ENCODE peak calls at places on chromosomes 12 and 14, in nine cellular contexts. One of them, this sample, is unnamed.

GRCh38 chr12:2963760-2964292 is 4.6 kb downstream of the TEAD4 start:
- DNase-seq in memory B cell: no peak
- DNase-seq in NB4: peak
- DNase-seq in Right ventricle myocardium superior: peak
- DNase-seq in ovary: no peak
- DNase-seq in stimulated activated CD4-positive, alpha-beta T cell treated with anti-CD3 and anti-CD28 coated beads, Interleukin-1b, Interleukin-23, amount 100 ng/mL, for 24 hours: no peak
- DNase-seq in H7: peak
- DNase-seq in thoracic aorta: no peak
- DNase-seq in skeletal muscle cell: no peak
- DNase-seq in this sample: no peak

GRCh38 chr14:101760138-101761011 is 1.1 kb upstream of the PPP2R5C start:
- DNase-seq in NB4: peak
- DNase-seq in Right ventricle myocardium superior: peak
- DNase-seq in skeletal muscle cell: peak
- DNase-seq in H7: peak
- DNase-seq in memory B cell: peak
- DNase-seq in stimulated activated CD4-positive, alpha-beta T cell treated with anti-CD3 and anti-CD28 coated beads, Interleukin-1b, Interleukin-23, amount 100 ng/mL, for 24 hours: peak
- DNase-seq in ovary: peak
- DNase-seq in thoracic aorta: peak
- DNase-seq in this sample: peak

GRCh38 chr14:35387209-35387608 is 17.3 kb downstream of the NFKBIA start:
- DNase-seq in thoracic aorta: no peak
- DNase-seq in skeletal muscle cell: no peak
- DNase-seq in ovary: no peak
- DNase-seq in NB4: no peak
- DNase-seq in stimulated activated CD4-positive, alpha-beta T cell treated with anti-CD3 and anti-CD28 coated beads, Interleukin-1b, Interleukin-23, amount 100 ng/mL, for 24 hours: no peak
- DNase-seq in H7: no peak
- DNase-seq in Right ventricle myocardium superior: peak
- DNase-seq in memory B cell: no peak
- DNase-seq in this sample: no peak

GRCh38 chr12:2959508-2960431 is 573 bp downstream of the TEAD4 start:
- DNase-seq in H7: peak
- DNase-seq in thoracic aorta: no peak
- DNase-seq in skeletal muscle cell: no peak
- DNase-seq in memory B cell: no peak
- DNase-seq in Right ventricle myocardium superior: peak
- DNase-seq in ovary: peak
- DNase-seq in NB4: no peak
- DNase-seq in stimulated activated CD4-positive, alpha-beta T cell treated with anti-CD3 and anti-CD28 coated beads, Interleukin-1b, Interleukin-23, amount 100 ng/mL, for 24 hours: peak
- DNase-seq in this sample: no peak

GRCh38 chr12:62744551-62744950 is 190.4 kb downstream of the PPM1H start:
- DNase-seq in H7: no peak
- DNase-seq in thoracic aorta: no peak
- DNase-seq in stimulated activated CD4-positive, alpha-beta T cell treated with anti-CD3 and anti-CD28 coated beads, Interleukin-1b, Interleukin-23, amount 100 ng/mL, for 24 hours: no peak
- DNase-seq in Right ventricle myocardium superior: peak
- DNase-seq in skeletal muscle cell: peak
- DNase-seq in NB4: peak
- DNase-seq in ovary: no peak
- DNase-seq in memory B cell: no peak
- DNase-seq in this sample: no peak

GRCh38 chr12:114508529-114509129 is 102.7 kb upstream of the TBX5 start:
- DNase-seq in Right ventricle myocardium superior: peak
- DNase-seq in stimulated activated CD4-positive, alpha-beta T cell treated with anti-CD3 and anti-CD28 coated beads, Interleukin-1b, Interleukin-23, amount 100 ng/mL, for 24 hours: peak
- DNase-seq in NB4: peak
- DNase-seq in memory B cell: peak
- DNase-seq in ovary: peak
- DNase-seq in thoracic aorta: peak
- DNase-seq in skeletal muscle cell: peak
- DNase-seq in H7: peak
- DNase-seq in this sample: peak

GRCh38 chr12:78290606-78291345 is 460.1 kb downstream of the NAV3 start:
- DNase-seq in thoracic aorta: no peak
- DNase-seq in Right ventricle myocardium superior: no peak
- DNase-seq in stimulated activated CD4-positive, alpha-beta T cell treated with anti-CD3 and anti-CD28 coated beads, Interleukin-1b, Interleukin-23, amount 100 ng/mL, for 24 hours: no peak
- DNase-seq in memory B cell: no peak
- DNase-seq in ovary: no peak
- DNase-seq in H7: no peak
- DNase-seq in NB4: no peak
- DNase-seq in skeletal muscle cell: peak
- DNase-seq in this sample: no peak

GRCh38 chr14:95667251-95667693 is 19.0 kb upstream of the TCL1B start:
- DNase-seq in memory B cell: no peak
- DNase-seq in Right ventricle myocardium superior: no peak
- DNase-seq in thoracic aorta: no peak
- DNase-seq in stimulated activated CD4-positive, alpha-beta T cell treated with anti-CD3 and anti-CD28 coated beads, Interleukin-1b, Interleukin-23, amount 100 ng/mL, for 24 hours: no peak
- DNase-seq in NB4: peak
- DNase-seq in H7: peak
- DNase-seq in ovary: no peak
- DNase-seq in skeletal muscle cell: no peak
- DNase-seq in this sample: no peak

GRCh38 chr12:30088259-30088995 is 304.7 kb upstream of the TMTC1 start:
- DNase-seq in memory B cell: no peak
- DNase-seq in Right ventricle myocardium superior: no peak
- DNase-seq in H7: no peak
- DNase-seq in stimulated activated CD4-positive, alpha-beta T cell treated with anti-CD3 and anti-CD28 coated beads, Interleukin-1b, Interleukin-23, amount 100 ng/mL, for 24 hours: no peak
- DNase-seq in skeletal muscle cell: peak
- DNase-seq in thoracic aorta: no peak
- DNase-seq in ovary: no peak
- DNase-seq in NB4: no peak
- DNase-seq in this sample: no peak

GRCh38 chr12:45959728-45960127 is 30.6 kb downstream of the SCAF11 start:
- DNase-seq in skeletal muscle cell: no peak
- DNase-seq in ovary: no peak
- DNase-seq in stimulated activated CD4-positive, alpha-beta T cell treated with anti-CD3 and anti-CD28 coated beads, Interleukin-1b, Interleukin-23, amount 100 ng/mL, for 24 hours: no peak
- DNase-seq in memory B cell: no peak
- DNase-seq in H7: no peak
- DNase-seq in NB4: no peak
- DNase-seq in Right ventricle myocardium superior: no peak
- DNase-seq in thoracic aorta: no peak
- DNase-seq in this sample: no peak

GRCh38 chr12:10027311-10028099 is 3.0 kb upstream of the CLEC9A start:
- DNase-seq in stimulated activated CD4-positive, alpha-beta T cell treated with anti-CD3 and anti-CD28 coated beads, Interleukin-1b, Interleukin-23, amount 100 ng/mL, for 24 hours: no peak
- DNase-seq in ovary: no peak
- DNase-seq in thoracic aorta: no peak
- DNase-seq in NB4: peak
- DNase-seq in skeletal muscle cell: peak
- DNase-seq in Right ventricle myocardium superior: no peak
- DNase-seq in H7: no peak
- DNase-seq in memory B cell: no peak
- DNase-seq in this sample: no peak

GRCh38 chr12:76094754-76095153 is 10.3 kb upstream of the NAP1L1 start:
- DNase-seq in skeletal muscle cell: no peak
- DNase-seq in ovary: no peak
- DNase-seq in stimulated activated CD4-positive, alpha-beta T cell treated with anti-CD3 and anti-CD28 coated beads, Interleukin-1b, Interleukin-23, amount 100 ng/mL, for 24 hours: no peak
- DNase-seq in H7: no peak
- DNase-seq in thoracic aorta: no peak
- DNase-seq in memory B cell: no peak
- DNase-seq in NB4: no peak
- DNase-seq in Right ventricle myocardium superior: no peak
- DNase-seq in this sample: no peak

GRCh38 chr12:130803707-130804106 is 35.3 kb downstream of the STX2 start:
- DNase-seq in ovary: no peak
- DNase-seq in Right ventricle myocardium superior: no peak
- DNase-seq in skeletal muscle cell: no peak
- DNase-seq in stimulated activated CD4-positive, alpha-beta T cell treated with anti-CD3 and anti-CD28 coated beads, Interleukin-1b, Interleukin-23, amount 100 ng/mL, for 24 hours: no peak
- DNase-seq in H7: no peak
- DNase-seq in thoracic aorta: no peak
- DNase-seq in memory B cell: no peak
- DNase-seq in NB4: no peak
- DNase-seq in this sample: no peak

GRCh38 chr14:94342334-94342934 is 19.3 kb upstream of the SERPINA6 start:
- DNase-seq in skeletal muscle cell: peak
- DNase-seq in H7: no peak
- DNase-seq in thoracic aorta: peak
- DNase-seq in Right ventricle myocardium superior: peak
- DNase-seq in stimulated activated CD4-positive, alpha-beta T cell treated with anti-CD3 and anti-CD28 coated beads, Interleukin-1b, Interleukin-23, amount 100 ng/mL, for 24 hours: no peak
- DNase-seq in NB4: peak
- DNase-seq in ovary: no peak
- DNase-seq in memory B cell: no peak
- DNase-seq in this sample: peak

GRCh38 chr12:96416033-96416790 is 16.0 kb upstream of the CDK17 start:
- DNase-seq in Right ventricle myocardium superior: no peak
- DNase-seq in stimulated activated CD4-positive, alpha-beta T cell treated with anti-CD3 and anti-CD28 coated beads, Interleukin-1b, Interleukin-23, amount 100 ng/mL, for 24 hours: no peak
- DNase-seq in memory B cell: no peak
- DNase-seq in skeletal muscle cell: peak
- DNase-seq in NB4: peak
- DNase-seq in H7: no peak
- DNase-seq in ovary: no peak
- DNase-seq in thoracic aorta: no peak
- DNase-seq in this sample: no peak

GRCh38 chr14:75383721-75384120 is 44.1 kb upstream of the JDP2 start:
- DNase-seq in NB4: peak
- DNase-seq in thoracic aorta: no peak
- DNase-seq in ovary: no peak
- DNase-seq in Right ventricle myocardium superior: no peak
- DNase-seq in skeletal muscle cell: no peak
- DNase-seq in memory B cell: no peak
- DNase-seq in stimulated activated CD4-positive, alpha-beta T cell treated with anti-CD3 and anti-CD28 coated beads, Interleukin-1b, Interleukin-23, amount 100 ng/mL, for 24 hours: no peak
- DNase-seq in H7: no peak
- DNase-seq in this sample: no peak

GRCh38 chr14:93892923-93893549 is 34.1 kb upstream of the FAM181A start:
- DNase-seq in thoracic aorta: peak
- DNase-seq in ovary: peak
- DNase-seq in memory B cell: peak
- DNase-seq in H7: peak
- DNase-seq in NB4: peak
- DNase-seq in stimulated activated CD4-positive, alpha-beta T cell treated with anti-CD3 and anti-CD28 coated beads, Interleukin-1b, Interleukin-23, amount 100 ng/mL, for 24 hours: peak
- DNase-seq in skeletal muscle cell: no peak
- DNase-seq in Right ventricle myocardium superior: peak
- DNase-seq in this sample: no peak

GRCh38 chr12:56657416-56658379 is 11.9 kb upstream of the ATP5F1B start:
- DNase-seq in stimulated activated CD4-positive, alpha-beta T cell treated with anti-CD3 and anti-CD28 coated beads, Interleukin-1b, Interleukin-23, amount 100 ng/mL, for 24 hours: no peak
- DNase-seq in ovary: no peak
- DNase-seq in NB4: no peak
- DNase-seq in skeletal muscle cell: no peak
- DNase-seq in H7: no peak
- DNase-seq in memory B cell: no peak
- DNase-seq in thoracic aorta: no peak
- DNase-seq in Right ventricle myocardium superior: no peak
- DNase-seq in this sample: no peak

GRCh38 chr14:28157289-28157869 is 609.2 kb upstream of the FOXG1 start:
- DNase-seq in stimulated activated CD4-positive, alpha-beta T cell treated with anti-CD3 and anti-CD28 coated beads, Interleukin-1b, Interleukin-23, amount 100 ng/mL, for 24 hours: no peak
- DNase-seq in skeletal muscle cell: no peak
- DNase-seq in memory B cell: no peak
- DNase-seq in thoracic aorta: no peak
- DNase-seq in Right ventricle myocardium superior: peak
- DNase-seq in ovary: no peak
- DNase-seq in NB4: no peak
- DNase-seq in H7: no peak
- DNase-seq in this sample: no peak

GRCh38 chr12:111438501-111438900 is 32.8 kb downstream of the SH2B3 start:
- DNase-seq in skeletal muscle cell: no peak
- DNase-seq in H7: peak
- DNase-seq in thoracic aorta: no peak
- DNase-seq in NB4: peak
- DNase-seq in ovary: no peak
- DNase-seq in Right ventricle myocardium superior: peak
- DNase-seq in memory B cell: peak
- DNase-seq in stimulated activated CD4-positive, alpha-beta T cell treated with anti-CD3 and anti-CD28 coated beads, Interleukin-1b, Interleukin-23, amount 100 ng/mL, for 24 hours: no peak
- DNase-seq in this sample: no peak

GRCh38 chr14:69716483-69717187 is 50.3 kb upstream of the SRSF5 start:
- DNase-seq in Right ventricle myocardium superior: no peak
- DNase-seq in stimulated activated CD4-positive, alpha-beta T cell treated with anti-CD3 and anti-CD28 coated beads, Interleukin-1b, Interleukin-23, amount 100 ng/mL, for 24 hours: no peak
- DNase-seq in H7: no peak
- DNase-seq in memory B cell: no peak
- DNase-seq in NB4: peak
- DNase-seq in thoracic aorta: no peak
- DNase-seq in skeletal muscle cell: peak
- DNase-seq in ovary: no peak
- DNase-seq in this sample: no peak

GRCh38 chr12:53380797-53381738 is 1.1 kb downstream of the SP1 start:
- DNase-seq in stimulated activated CD4-positive, alpha-beta T cell treated with anti-CD3 and anti-CD28 coated beads, Interleukin-1b, Interleukin-23, amount 100 ng/mL, for 24 hours: no peak
- DNase-seq in NB4: peak
- DNase-seq in H7: no peak
- DNase-seq in thoracic aorta: no peak
- DNase-seq in memory B cell: no peak
- DNase-seq in ovary: peak
- DNase-seq in skeletal muscle cell: no peak
- DNase-seq in Right ventricle myocardium superior: peak
- DNase-seq in this sample: no peak

GRCh38 chr14:52333823-52334657 is 19.9 kb downstream of the PTGER2 start:
- DNase-seq in ovary: no peak
- DNase-seq in skeletal muscle cell: no peak
- DNase-seq in thoracic aorta: no peak
- DNase-seq in H7: no peak
- DNase-seq in NB4: no peak
- DNase-seq in Right ventricle myocardium superior: no peak
- DNase-seq in stimulated activated CD4-positive, alpha-beta T cell treated with anti-CD3 and anti-CD28 coated beads, Interleukin-1b, Interleukin-23, amount 100 ng/mL, for 24 hours: no peak
- DNase-seq in memory B cell: no peak
- DNase-seq in this sample: no peak

GRCh38 chr14:86364634-86365033 is 834.7 kb downstream of the FLRT2 start:
- DNase-seq in NB4: no peak
- DNase-seq in thoracic aorta: no peak
- DNase-seq in memory B cell: no peak
- DNase-seq in stimulated activated CD4-positive, alpha-beta T cell treated with anti-CD3 and anti-CD28 coated beads, Interleukin-1b, Interleukin-23, amount 100 ng/mL, for 24 hours: no peak
- DNase-seq in skeletal muscle cell: no peak
- DNase-seq in H7: no peak
- DNase-seq in ovary: no peak
- DNase-seq in Right ventricle myocardium superior: no peak
- DNase-seq in this sample: no peak

GRCh38 chr12:11755311-11755930 is 105.9 kb downstream of the ETV6 start:
- DNase-seq in Right ventricle myocardium superior: no peak
- DNase-seq in NB4: no peak
- DNase-seq in skeletal muscle cell: no peak
- DNase-seq in memory B cell: no peak
- DNase-seq in H7: no peak
- DNase-seq in ovary: no peak
- DNase-seq in stimulated activated CD4-positive, alpha-beta T cell treated with anti-CD3 and anti-CD28 coated beads, Interleukin-1b, Interleukin-23, amount 100 ng/mL, for 24 hours: no peak
- DNase-seq in thoracic aorta: no peak
- DNase-seq in this sample: no peak

GRCh38 chr12:100248886-100249285 is 18.0 kb downstream of the DEPDC4 start:
- DNase-seq in Right ventricle myocardium superior: no peak
- DNase-seq in ovary: no peak
- DNase-seq in skeletal muscle cell: no peak
- DNase-seq in NB4: no peak
- DNase-seq in memory B cell: no peak
- DNase-seq in thoracic aorta: no peak
- DNase-seq in stimulated activated CD4-positive, alpha-beta T cell treated with anti-CD3 and anti-CD28 coated beads, Interleukin-1b, Interleukin-23, amount 100 ng/mL, for 24 hours: no peak
- DNase-seq in H7: no peak
- DNase-seq in this sample: no peak

GRCh38 chr14:75702606-75703261 is 41.7 kb downstream of the TTLL5 start:
- DNase-seq in stimulated activated CD4-positive, alpha-beta T cell treated with anti-CD3 and anti-CD28 coated beads, Interleukin-1b, Interleukin-23, amount 100 ng/mL, for 24 hours: no peak
- DNase-seq in NB4: no peak
- DNase-seq in memory B cell: no peak
- DNase-seq in skeletal muscle cell: no peak
- DNase-seq in Right ventricle myocardium superior: no peak
- DNase-seq in H7: no peak
- DNase-seq in ovary: no peak
- DNase-seq in thoracic aorta: no peak
- DNase-seq in this sample: no peak

GRCh38 chr14:104428333-104428851 is 151.2 kb upstream of the C14orf180 start:
- DNase-seq in memory B cell: no peak
- DNase-seq in thoracic aorta: no peak
- DNase-seq in ovary: no peak
- DNase-seq in NB4: no peak
- DNase-seq in H7: peak
- DNase-seq in stimulated activated CD4-positive, alpha-beta T cell treated with anti-CD3 and anti-CD28 coated beads, Interleukin-1b, Interleukin-23, amount 100 ng/mL, for 24 hours: no peak
- DNase-seq in Right ventricle myocardium superior: peak
- DNase-seq in skeletal muscle cell: no peak
- DNase-seq in this sample: no peak

GRCh38 chr12:90037740-90038139 is 329.1 kb upstream of the ATP2B1 start:
- DNase-seq in thoracic aorta: no peak
- DNase-seq in memory B cell: no peak
- DNase-seq in H7: no peak
- DNase-seq in skeletal muscle cell: no peak
- DNase-seq in NB4: no peak
- DNase-seq in ovary: no peak
- DNase-seq in stimulated activated CD4-positive, alpha-beta T cell treated with anti-CD3 and anti-CD28 coated beads, Interleukin-1b, Interleukin-23, amount 100 ng/mL, for 24 hours: no peak
- DNase-seq in Right ventricle myocardium superior: no peak
- DNase-seq in this sample: no peak

GRCh38 chr14:24042733-24043132 is 9.1 kb upstream of the CARMIL3 start:
- DNase-seq in Right ventricle myocardium superior: no peak
- DNase-seq in ovary: no peak
- DNase-seq in skeletal muscle cell: no peak
- DNase-seq in thoracic aorta: no peak
- DNase-seq in H7: no peak
- DNase-seq in NB4: no peak
- DNase-seq in stimulated activated CD4-positive, alpha-beta T cell treated with anti-CD3 and anti-CD28 coated beads, Interleukin-1b, Interleukin-23, amount 100 ng/mL, for 24 hours: no peak
- DNase-seq in memory B cell: no peak
- DNase-seq in this sample: no peak

GRCh38 chr14:74952697-74953484 is 2.5 kb downstream of the PGF start:
- DNase-seq in stimulated activated CD4-positive, alpha-beta T cell treated with anti-CD3 and anti-CD28 coated beads, Interleukin-1b, Interleukin-23, amount 100 ng/mL, for 24 hours: no peak
- DNase-seq in thoracic aorta: no peak
- DNase-seq in Right ventricle myocardium superior: no peak
- DNase-seq in H7: no peak
- DNase-seq in skeletal muscle cell: no peak
- DNase-seq in NB4: no peak
- DNase-seq in ovary: no peak
- DNase-seq in memory B cell: no peak
- DNase-seq in this sample: no peak